ENCODE peak calls at places on chromosomes 16 and 17, in four cellular contexts. U is germinal center, D is islet precursor cell, T is lower lobe of right lung. K is an unnamed sample.

GRCh38 chr17:72125226-72125651 is 4.4 kb downstream of the SOX9 start:
- DNase-seq in U (no peak), D (peak), T (no peak), K (no peak)

GRCh38 chr16:49713770-49714169 is 142.1 kb downstream of the ZNF423 start:
- DNase-seq in U (no peak), D (no peak), T (no peak), K (no peak)

GRCh38 chr17:68288375-68288774 is 2.6 kb downstream of the SLC16A6 start:
- DNase-seq in U (peak), D (no peak), T (no peak), K (no peak)

GRCh38 chr17:45963889-45964288 is 35.2 kb upstream of the STH start:
- DNase-seq in U (no peak), D (no peak), T (no peak), K (no peak)

GRCh38 chr16:74372369-74372768 is 3.7 kb upstream of the NPIPB15 start:
- DNase-seq in U (no peak), D (no peak), T (no peak), K (no peak)

GRCh38 chr17:50066995-50067394 is 11.1 kb downstream of the ITGA3 start:
- DNase-seq in U (no peak), D (no peak), T (no peak), K (no peak)

GRCh38 chr16:14539156-14539555 is 90.9 kb downstream of the PARN start:
- DNase-seq in U (no peak), D (no peak), T (no peak), K (no peak)

GRCh38 chr16:15972046-15972868 is 22.8 kb downstream of the ABCC1 start:
- DNase-seq in U (no peak), D (no peak), T (no peak), K (no peak)

GRCh38 chr17:29357821-29358232 is 32.3 kb upstream of the TAOK1 start:
- DNase-seq in U (no peak), D (no peak), T (no peak), K (no peak)

GRCh38 chr16:67961551-67961957 is 6.9 kb downstream of the SLC12A4 start:
- DNase-seq in U (no peak), D (no peak), T (peak), K (no peak)

GRCh38 chr17:81996232-81996756 is 18.9 kb downstream of the ASPSCR1 start:
- DNase-seq in U (no peak), D (no peak), T (no peak), K (no peak)

GRCh38 chr16:997440-998051 is 16.0 kb downstream of the SOX8 start:
- DNase-seq in U (no peak), D (peak), T (no peak), K (no peak)

GRCh38 chr17:58706351-58707140 is 14.1 kb downstream of the RAD51C start:
- DNase-seq in U (no peak), D (peak), T (no peak), K (no peak)

GRCh38 chr17:57747221-57748017 is 2.3 kb upstream of the CCDC182 start:
- DNase-seq in U (peak), D (no peak), T (no peak), K (peak)

GRCh38 chr17:48608494-48608834 is 2.4 kb downstream of the HOXB7 start:
- DNase-seq in U (no peak), D (no peak), T (no peak), K (no peak)

GRCh38 chr16:81513204-81514040 is 68.8 kb downstream of the CMIP start:
- DNase-seq in U (no peak), D (peak), T (no peak), K (no peak)

K was measured in stromal cell of bone marrow.